ENCODE peak calls at places on chromosomes 6 and 20, in six cellular contexts. One of them, this sample, is unnamed.
A peak's percentile ranks its signal among the peaks of the same experiment; 100 is the strongest.

GRCh38 chr20:4592316-4593148 is 129.2 kb upstream of the PRND start:
- DNase-seq in ACHN: peak; percentile 32
- DNase-seq in right atrium auricular region: no peak
- DNase-seq in tibial nerve: no peak
- DNase-seq in MM.1S: peak; percentile 44
- DNase-seq in H7: peak; percentile 91
- DNase-seq in this sample: peak; percentile 71

GRCh38 chr6:170238741-170239565 is 51.9 kb downstream of the DLL1 start:
- DNase-seq in ACHN: no peak
- DNase-seq in tibial nerve: no peak
- DNase-seq in MM.1S: no peak
- DNase-seq in H7: no peak
- DNase-seq in right atrium auricular region: no peak
- DNase-seq in this sample: no peak

GRCh38 chr20:24999568-24999967 is 7.0 kb upstream of the APMAP start:
- DNase-seq in tibial nerve: no peak
- DNase-seq in H7: no peak
- DNase-seq in right atrium auricular region: peak; percentile 49
- DNase-seq in MM.1S: no peak
- DNase-seq in ACHN: no peak
- DNase-seq in this sample: no peak

GRCh38 chr6:47669684-47670515 is 28.5 kb upstream of the ADGRF4 start:
- DNase-seq in right atrium auricular region: no peak
- DNase-seq in H7: peak; percentile 19
- DNase-seq in MM.1S: no peak
- DNase-seq in ACHN: peak; percentile 38
- DNase-seq in tibial nerve: no peak
- DNase-seq in this sample: no peak

GRCh38 chr6:25219581-25220249 is 59.5 kb upstream of the CARMIL1 start:
- DNase-seq in tibial nerve: no peak
- DNase-seq in ACHN: no peak
- DNase-seq in MM.1S: no peak
- DNase-seq in H7: no peak
- DNase-seq in right atrium auricular region: no peak
- DNase-seq in this sample: no peak

GRCh38 chr6:131250121-131250520 is 114.9 kb downstream of the AKAP7 start:
- DNase-seq in tibial nerve: peak; percentile 24
- DNase-seq in H7: peak; percentile 16
- DNase-seq in ACHN: peak; percentile 63
- DNase-seq in MM.1S: peak; percentile 10
- DNase-seq in right atrium auricular region: peak; percentile 64
- DNase-seq in this sample: peak; percentile 11

GRCh38 chr6:104606361-104606760 is 253.4 kb downstream of the HACE1 start:
- DNase-seq in MM.1S: no peak
- DNase-seq in H7: no peak
- DNase-seq in ACHN: no peak
- DNase-seq in tibial nerve: no peak
- DNase-seq in right atrium auricular region: no peak
- DNase-seq in this sample: no peak

GRCh38 chr6:166556871-166557322 is 29.6 kb downstream of the RAMACL start:
- DNase-seq in ACHN: peak; percentile 95
- DNase-seq in MM.1S: no peak
- DNase-seq in right atrium auricular region: peak; percentile 87
- DNase-seq in tibial nerve: peak; percentile 64
- DNase-seq in H7: no peak
- DNase-seq in this sample: no peak

GRCh38 chr20:47701612-47702011 is 83.7 kb downstream of the SULF2 start:
- DNase-seq in H7: no peak
- DNase-seq in right atrium auricular region: no peak
- DNase-seq in ACHN: peak; percentile 46
- DNase-seq in MM.1S: no peak
- DNase-seq in tibial nerve: no peak
- DNase-seq in this sample: no peak

GRCh38 chr20:50378170-50379000 is 131.8 kb upstream of the PTPN1 start:
- DNase-seq in ACHN: no peak
- DNase-seq in right atrium auricular region: no peak
- DNase-seq in tibial nerve: no peak
- DNase-seq in H7: no peak
- DNase-seq in MM.1S: no peak
- DNase-seq in this sample: no peak

GRCh38 chr6:2805031-2805430 is 36.6 kb downstream of the SERPINB1 start:
- DNase-seq in H7: no peak
- DNase-seq in right atrium auricular region: peak; percentile 42
- DNase-seq in tibial nerve: no peak
- DNase-seq in MM.1S: no peak
- DNase-seq in ACHN: no peak
- DNase-seq in this sample: no peak

GRCh38 chr6:43175676-43176422 is 4.8 kb downstream of the SRF start:
- DNase-seq in MM.1S: no peak
- DNase-seq in ACHN: no peak
- DNase-seq in tibial nerve: no peak
- DNase-seq in right atrium auricular region: no peak
- DNase-seq in H7: no peak
- DNase-seq in this sample: no peak

GRCh38 chr6:26437550-26437949 is 2.8 kb upstream of the BTN3A3 start:
- DNase-seq in right atrium auricular region: no peak
- DNase-seq in MM.1S: no peak
- DNase-seq in H7: no peak
- DNase-seq in tibial nerve: no peak
- DNase-seq in ACHN: no peak
- DNase-seq in this sample: no peak

GRCh38 chr6:3260296-3260695 is 1.5 kb downstream of the PSMG4 start:
- DNase-seq in MM.1S: no peak
- DNase-seq in H7: no peak
- DNase-seq in ACHN: no peak
- DNase-seq in tibial nerve: no peak
- DNase-seq in right atrium auricular region: no peak
- DNase-seq in this sample: no peak

GRCh38 chr20:52110456-52110855 is 81.1 kb downstream of the ZFP64 start:
- DNase-seq in ACHN: no peak
- DNase-seq in tibial nerve: no peak
- DNase-seq in MM.1S: no peak
- DNase-seq in H7: no peak
- DNase-seq in right atrium auricular region: no peak
- DNase-seq in this sample: no peak

GRCh38 chr20:63050406-63050805 is 43.6 kb upstream of the BHLHE23 start:
- DNase-seq in tibial nerve: no peak
- DNase-seq in right atrium auricular region: no peak
- DNase-seq in H7: no peak
- DNase-seq in ACHN: no peak
- DNase-seq in MM.1S: no peak
- DNase-seq in this sample: no peak

GRCh38 chr20:38175221-38176030 is 10.4 kb upstream of the TGM2 start:
- DNase-seq in MM.1S: no peak
- DNase-seq in ACHN: no peak
- DNase-seq in tibial nerve: no peak
- DNase-seq in H7: no peak
- DNase-seq in right atrium auricular region: no peak
- DNase-seq in this sample: no peak

GRCh38 chr20:8524716-8525343 is 392.8 kb downstream of the PLCB1 start:
- DNase-seq in tibial nerve: no peak
- DNase-seq in ACHN: no peak
- DNase-seq in MM.1S: no peak
- DNase-seq in right atrium auricular region: no peak
- DNase-seq in H7: no peak
- DNase-seq in this sample: no peak

GRCh38 chr6:37493047-37493995 is 6.4 kb downstream of the CCDC167 start:
- DNase-seq in H7: peak; percentile 67
- DNase-seq in right atrium auricular region: no peak
- DNase-seq in ACHN: no peak
- DNase-seq in tibial nerve: no peak
- DNase-seq in MM.1S: no peak
- DNase-seq in this sample: no peak

GRCh38 chr20:33015700-33016580 is 8.4 kb downstream of the BPIFB2 start:
- DNase-seq in H7: no peak
- DNase-seq in ACHN: no peak
- DNase-seq in tibial nerve: no peak
- DNase-seq in right atrium auricular region: no peak
- DNase-seq in MM.1S: no peak
- DNase-seq in this sample: no peak

GRCh38 chr6:140857734-140858380 is 1274.9 kb upstream of the GJE1 start:
- DNase-seq in tibial nerve: no peak
- DNase-seq in ACHN: peak; percentile 11
- DNase-seq in H7: no peak
- DNase-seq in MM.1S: no peak
- DNase-seq in right atrium auricular region: no peak
- DNase-seq in this sample: no peak

GRCh38 chr6:166435574-166435973 is 52.8 kb upstream of the MPC1 start:
- DNase-seq in right atrium auricular region: no peak
- DNase-seq in tibial nerve: no peak
- DNase-seq in H7: no peak
- DNase-seq in MM.1S: no peak
- DNase-seq in ACHN: no peak
- DNase-seq in this sample: no peak

GRCh38 chr20:8223096-8223870 is 91.2 kb downstream of the PLCB1 start:
- DNase-seq in ACHN: no peak
- DNase-seq in tibial nerve: no peak
- DNase-seq in MM.1S: no peak
- DNase-seq in H7: no peak
- DNase-seq in right atrium auricular region: no peak
- DNase-seq in this sample: no peak

GRCh38 chr6:6333498-6333897 is 13.0 kb upstream of the F13A1 start:
- DNase-seq in ACHN: no peak
- DNase-seq in right atrium auricular region: no peak
- DNase-seq in MM.1S: no peak
- DNase-seq in tibial nerve: no peak
- DNase-seq in H7: no peak
- DNase-seq in this sample: no peak

GRCh38 chr6:87826376-87826775 is 124.3 kb upstream of the AKIRIN2 start:
- DNase-seq in ACHN: no peak
- DNase-seq in MM.1S: no peak
- DNase-seq in tibial nerve: no peak
- DNase-seq in H7: no peak
- DNase-seq in right atrium auricular region: no peak
- DNase-seq in this sample: no peak

GRCh38 chr6:133774356-133774755 is 114.6 kb upstream of the TCF21 start:
- DNase-seq in ACHN: peak; percentile 8
- DNase-seq in MM.1S: no peak
- DNase-seq in right atrium auricular region: no peak
- DNase-seq in tibial nerve: no peak
- DNase-seq in H7: no peak
- DNase-seq in this sample: no peak

GRCh38 chr6:56399250-56399671 is 151.9 kb upstream of the COL21A1 start:
- DNase-seq in tibial nerve: no peak
- DNase-seq in MM.1S: no peak
- DNase-seq in right atrium auricular region: no peak
- DNase-seq in ACHN: peak; percentile 77
- DNase-seq in H7: peak; percentile 18
- DNase-seq in this sample: no peak

GRCh38 chr6:10633216-10633615 is 61.2 kb downstream of the C6orf52 start:
- DNase-seq in right atrium auricular region: no peak
- DNase-seq in H7: no peak
- DNase-seq in tibial nerve: no peak
- DNase-seq in MM.1S: peak; percentile 45
- DNase-seq in ACHN: peak; percentile 73
- DNase-seq in this sample: no peak